ENCODE peak calls at places on chromosomes 12 and 14, in seven cellular contexts. H, P, B, T, I, C and J are unnamed samples.
A peak's percentile ranks its signal among the peaks of the same experiment; 100 is the strongest.

GRCh38 chr14:72692678-72693077 is 201.2 kb downstream of the DPF3 start:
- DNase-seq in H (no peak), P (no peak), B (no peak), T (no peak), I (no peak), C (no peak), J (no peak)

GRCh38 chr14:74474376-74474775 is 18.7 kb downstream of the NPC2 start:
- DNase-seq in H (no peak), P (no peak), B (no peak), T (no peak), I (no peak), C (no peak), J (no peak)

GRCh38 chr12:47889040-47889439 is 15.8 kb downstream of the VDR start:
- DNase-seq in H (no peak), P (no peak), B (no peak), T (no peak), I (no peak), C (no peak), J (no peak)

GRCh38 chr12:120247621-120248030 is 17.9 kb downstream of the PXN start:
- DNase-seq in H (peak; percentile 83), P (no peak), B (no peak), T (no peak), I (peak; percentile 88), C (no peak), J (no peak)

GRCh38 chr14:59004012-59004411 is 184.5 kb upstream of the DAAM1 start:
- DNase-seq in H (no peak), P (no peak), B (no peak), T (peak; percentile 1), I (no peak), C (no peak), J (no peak)

GRCh38 chr12:40226652-40227051 is 1.9 kb downstream of the LRRK2 start:
- DNase-seq in H (peak; percentile 60), P (peak; percentile 57), B (no peak), T (no peak), I (peak; percentile 79), C (peak; percentile 67), J (no peak)

GRCh38 chr14:55297611-55298323 is 26.5 kb downstream of the FBXO34 start:
- DNase-seq in H (no peak), P (no peak), B (peak; percentile 49), T (no peak), I (no peak), C (no peak), J (no peak)

GRCh38 chr14:74591899-74592298 is 20.1 kb downstream of the LTBP2 start:
- DNase-seq in H (no peak), P (no peak), B (no peak), T (no peak), I (no peak), C (no peak), J (no peak)

GRCh38 chr14:94400454-94400853 is 12.1 kb upstream of the SERPINA1 start:
- DNase-seq in H (no peak), P (no peak), B (no peak), T (no peak), I (no peak), C (no peak), J (no peak)

GRCh38 chr14:58947816-58948440 is 240.5 kb upstream of the DAAM1 start:
- DNase-seq in H (no peak), P (peak; percentile 16), B (no peak), T (peak; percentile 31), I (no peak), C (no peak), J (no peak)

GRCh38 chr14:88753873-88754272 is 38.9 kb downstream of the EML5 start:
- DNase-seq in H (no peak), P (no peak), B (no peak), T (no peak), I (no peak), C (no peak), J (no peak)

GRCh38 chr12:71848212-71848611 is 8.7 kb downstream of the TBC1D15 start:
- DNase-seq in H (no peak), P (no peak), B (no peak), T (no peak), I (no peak), C (no peak), J (no peak)

GRCh38 chr14:60622920-60623263 is 26.4 kb downstream of the SIX1 start:
- DNase-seq in H (no peak), P (no peak), B (no peak), T (no peak), I (peak; percentile 4), C (peak; percentile 40), J (no peak)

GRCh38 chr12:6635375-6635855 is 344 bp downstream of the LPAR5 start:
- DNase-seq in H (no peak), P (no peak), B (peak; percentile 58), T (peak; percentile 28), I (no peak), C (no peak), J (no peak)

GRCh38 chr14:67265131-67265530 is 23.9 kb downstream of the PALS1 start:
- DNase-seq in H (no peak), P (no peak), B (no peak), T (no peak), I (peak; percentile 72), C (no peak), J (peak; percentile 31)

GRCh38 chr12:98253207-98253606 is 262.2 kb upstream of the TMPO start:
- DNase-seq in H (no peak), P (no peak), B (no peak), T (peak; percentile 93), I (no peak), C (no peak), J (no peak)

GRCh38 chr12:97396989-97397388 is 65.6 kb upstream of the RMST start:
- DNase-seq in H (no peak), P (no peak), B (no peak), T (no peak), I (no peak), C (no peak), J (no peak)

GRCh38 chr14:104976198-104977007 is 1.8 kb downstream of the AHNAK2 start:
- DNase-seq in H (no peak), P (peak; percentile 13), B (peak; percentile 88), T (peak; percentile 94), I (peak; percentile 84), C (peak; percentile 73), J (peak; percentile 51)

GRCh38 chr12:112121780-112122565 is 3.4 kb upstream of the TRAFD1 start:
- DNase-seq in H (no peak), P (no peak), B (no peak), T (no peak), I (peak; percentile 76), C (peak; percentile 72), J (peak; percentile 33)

GRCh38 chr12:115294443-115295133 is 610.6 kb upstream of the TBX3 start:
- DNase-seq in H (no peak), P (no peak), B (no peak), T (no peak), I (peak; percentile 8), C (no peak), J (no peak)

GRCh38 chr12:52395761-52396434 is 10.2 kb downstream of the KRT82 start:
- DNase-seq in H (no peak), P (no peak), B (no peak), T (peak; percentile 81), I (peak; percentile 43), C (peak; percentile 53), J (no peak)

GRCh38 chr12:40031965-40032364 is 73.9 kb downstream of the SLC2A13 start:
- DNase-seq in H (no peak), P (no peak), B (no peak), T (no peak), I (no peak), C (no peak), J (no peak)

GRCh38 chr12:40011775-40012129 is 94.1 kb downstream of the SLC2A13 start:
- DNase-seq in H (no peak), P (no peak), B (no peak), T (no peak), I (no peak), C (no peak), J (no peak)

GRCh38 chr12:96447256-96447655 is 42.1 kb upstream of the CFAP54 start:
- DNase-seq in H (no peak), P (no peak), B (no peak), T (no peak), I (no peak), C (no peak), J (no peak)

GRCh38 chr12:98492580-98493140 is 22.7 kb upstream of the TMPO start:
- DNase-seq in H (no peak), P (no peak), B (no peak), T (peak; percentile 49), I (no peak), C (no peak), J (no peak)

GRCh38 chr12:46269429-46270241 is 792 bp upstream of the SLC38A1 start:
- DNase-seq in H (no peak), P (no peak), B (peak; percentile 78), T (peak; percentile 69), I (no peak), C (no peak), J (no peak)

GRCh38 chr12:122031342-122032216 is 9.9 kb downstream of the BCL7A start:
- DNase-seq in H (no peak), P (no peak), B (no peak), T (no peak), I (peak; percentile 28), C (peak; percentile 20), J (no peak)

GRCh38 chr12:75565795-75566194 is 54.4 kb upstream of the KRR1 start:
- DNase-seq in H (no peak), P (no peak), B (no peak), T (no peak), I (no peak), C (no peak), J (no peak)

GRCh38 chr14:55938249-55938791 is 179.9 kb upstream of the PELI2 start:
- DNase-seq in H (peak; percentile 8), P (peak; percentile 74), B (no peak), T (no peak), I (peak; percentile 32), C (no peak), J (peak; percentile 59)

GRCh38 chr14:92122351-92122677 is 545 bp downstream of the CPSF2 start:
- DNase-seq in H (no peak), P (peak; percentile 40), B (peak; percentile 23), T (peak; percentile 26), I (peak; percentile 40), C (no peak), J (no peak)

GRCh38 chr12:8692573-8692972 is 5.2 kb upstream of the RIMKLB start:
- DNase-seq in H (no peak), P (peak; percentile 80), B (no peak), T (peak; percentile 48), I (no peak), C (peak; percentile 48), J (no peak)

GRCh38 chr12:13195848-13196301 is 651 bp upstream of the EMP1 start:
- DNase-seq in H (no peak), P (no peak), B (no peak), T (no peak), I (peak; percentile 70), C (no peak), J (no peak)

GRCh38 chr12:34398706-34399630 is 376.7 kb downstream of the ALG10 start:
- DNase-seq in H (no peak), P (no peak), B (peak; percentile 1), T (no peak), I (no peak), C (no peak), J (no peak)

GRCh38 chr14:58151264-58151700 is 731 bp downstream of the ARMH4 start:
- DNase-seq in H (no peak), P (peak; percentile 39), B (peak; percentile 17), T (no peak), I (no peak), C (no peak), J (no peak)

GRCh38 chr14:69324341-69324931 is 64.5 kb downstream of the GALNT16 start:
- DNase-seq in H (no peak), P (no peak), B (no peak), T (no peak), I (no peak), C (no peak), J (no peak)

GRCh38 chr12:52604859-52605258 is 3.6 kb upstream of the KRT72 start:
- DNase-seq in H (no peak), P (no peak), B (no peak), T (no peak), I (no peak), C (no peak), J (no peak)

GRCh38 chr12:58387199-58387598 is 445.8 kb downstream of the ATP23 start:
- DNase-seq in H (peak; percentile 48), P (no peak), B (no peak), T (no peak), I (peak; percentile 77), C (no peak), J (peak; percentile 52)